ENCODE peak calls at places on chromosomes 7 and 10, in eight cellular contexts. One of them, this sample, is unnamed.

GRCh38 chr10:131996508-131997365 is 15.0 kb upstream of the BNIP3 start:
- DNase-seq in GM12865: no peak
- DNase-seq in astrocyte: no peak
- DNase-seq in PC-9: no peak
- DNase-seq in colonic mucosa: no peak
- DNase-seq in stomach: no peak
- DNase-seq in cardiac muscle cell: no peak
- DNase-seq in psoas muscle: peak; percentile 72
- DNase-seq in this sample: no peak

GRCh38 chr10:23826399-23826798 is 382.5 kb upstream of the KIAA1217 start:
- DNase-seq in GM12865: peak; percentile 13
- DNase-seq in astrocyte: no peak
- DNase-seq in PC-9: no peak
- DNase-seq in colonic mucosa: no peak
- DNase-seq in stomach: no peak
- DNase-seq in cardiac muscle cell: peak; percentile 7
- DNase-seq in psoas muscle: no peak
- DNase-seq in this sample: peak; percentile 14

GRCh38 chr10:89466599-89467035 is 52.2 kb downstream of the IFIT5 start:
- DNase-seq in GM12865: peak; percentile 35
- DNase-seq in astrocyte: peak; percentile 46
- DNase-seq in PC-9: peak; percentile 91
- DNase-seq in colonic mucosa: no peak
- DNase-seq in stomach: no peak
- DNase-seq in cardiac muscle cell: peak; percentile 66
- DNase-seq in psoas muscle: no peak
- DNase-seq in this sample: peak; percentile 64

GRCh38 chr10:79488870-79489269 is 23.5 kb upstream of the EIF5AL1 start:
- DNase-seq in GM12865: peak; percentile 21
- DNase-seq in astrocyte: no peak
- DNase-seq in PC-9: no peak
- DNase-seq in colonic mucosa: no peak
- DNase-seq in stomach: no peak
- DNase-seq in cardiac muscle cell: no peak
- DNase-seq in psoas muscle: no peak
- DNase-seq in this sample: no peak

GRCh38 chr10:110793128-110793812 is 78.5 kb upstream of the PDCD4 start:
- DNase-seq in GM12865: no peak
- DNase-seq in astrocyte: no peak
- DNase-seq in PC-9: no peak
- DNase-seq in colonic mucosa: no peak
- DNase-seq in stomach: no peak
- DNase-seq in cardiac muscle cell: no peak
- DNase-seq in psoas muscle: no peak
- DNase-seq in this sample: no peak

GRCh38 chr10:101507241-101507640 is 80.8 kb downstream of the POLL start:
- DNase-seq in GM12865: no peak
- DNase-seq in astrocyte: no peak
- DNase-seq in PC-9: no peak
- DNase-seq in colonic mucosa: no peak
- DNase-seq in stomach: no peak
- DNase-seq in cardiac muscle cell: no peak
- DNase-seq in psoas muscle: no peak
- DNase-seq in this sample: no peak

GRCh38 chr10:75662715-75663114 is 231.3 kb downstream of the LRMDA start:
- DNase-seq in GM12865: no peak
- DNase-seq in astrocyte: peak; percentile 96
- DNase-seq in PC-9: no peak
- DNase-seq in colonic mucosa: peak; percentile 35
- DNase-seq in stomach: no peak
- DNase-seq in cardiac muscle cell: peak; percentile 80
- DNase-seq in psoas muscle: peak; percentile 40
- DNase-seq in this sample: peak; percentile 53

GRCh38 chr7:123675092-123675473 is 19.4 kb downstream of the LMOD2 start:
- DNase-seq in GM12865: no peak
- DNase-seq in astrocyte: peak; percentile 61
- DNase-seq in PC-9: no peak
- DNase-seq in colonic mucosa: no peak
- DNase-seq in stomach: no peak
- DNase-seq in cardiac muscle cell: peak; percentile 64
- DNase-seq in psoas muscle: no peak
- DNase-seq in this sample: peak; percentile 69

GRCh38 chr7:157875230-157876179 is 538.7 kb downstream of the DNAJB6 start:
- DNase-seq in GM12865: no peak
- DNase-seq in astrocyte: no peak
- DNase-seq in PC-9: no peak
- DNase-seq in colonic mucosa: no peak
- DNase-seq in stomach: peak; percentile 57
- DNase-seq in cardiac muscle cell: no peak
- DNase-seq in psoas muscle: peak; percentile 28
- DNase-seq in this sample: no peak

GRCh38 chr10:132223156-132223590 is 36.4 kb downstream of the DPYSL4 start:
- DNase-seq in GM12865: peak; percentile 76
- DNase-seq in astrocyte: peak; percentile 46
- DNase-seq in PC-9: peak; percentile 58
- DNase-seq in colonic mucosa: peak; percentile 80
- DNase-seq in stomach: peak; percentile 75
- DNase-seq in cardiac muscle cell: peak; percentile 87
- DNase-seq in psoas muscle: peak; percentile 81
- DNase-seq in this sample: peak; percentile 82

GRCh38 chr10:132986076-132986475 is 43.7 kb upstream of the CFAP46 start:
- DNase-seq in GM12865: no peak
- DNase-seq in astrocyte: no peak
- DNase-seq in PC-9: no peak
- DNase-seq in colonic mucosa: no peak
- DNase-seq in stomach: no peak
- DNase-seq in cardiac muscle cell: no peak
- DNase-seq in psoas muscle: no peak
- DNase-seq in this sample: no peak

GRCh38 chr10:23505797-23506465 is 67.1 kb downstream of the OTUD1 start:
- DNase-seq in GM12865: no peak
- DNase-seq in astrocyte: no peak
- DNase-seq in PC-9: no peak
- DNase-seq in colonic mucosa: no peak
- DNase-seq in stomach: no peak
- DNase-seq in cardiac muscle cell: no peak
- DNase-seq in psoas muscle: no peak
- DNase-seq in this sample: no peak

GRCh38 chr10:106402455-106402854 is 762.1 kb downstream of the SORCS1 start:
- DNase-seq in GM12865: no peak
- DNase-seq in astrocyte: no peak
- DNase-seq in PC-9: no peak
- DNase-seq in colonic mucosa: no peak
- DNase-seq in stomach: no peak
- DNase-seq in cardiac muscle cell: no peak
- DNase-seq in psoas muscle: no peak
- DNase-seq in this sample: no peak

DNA sequence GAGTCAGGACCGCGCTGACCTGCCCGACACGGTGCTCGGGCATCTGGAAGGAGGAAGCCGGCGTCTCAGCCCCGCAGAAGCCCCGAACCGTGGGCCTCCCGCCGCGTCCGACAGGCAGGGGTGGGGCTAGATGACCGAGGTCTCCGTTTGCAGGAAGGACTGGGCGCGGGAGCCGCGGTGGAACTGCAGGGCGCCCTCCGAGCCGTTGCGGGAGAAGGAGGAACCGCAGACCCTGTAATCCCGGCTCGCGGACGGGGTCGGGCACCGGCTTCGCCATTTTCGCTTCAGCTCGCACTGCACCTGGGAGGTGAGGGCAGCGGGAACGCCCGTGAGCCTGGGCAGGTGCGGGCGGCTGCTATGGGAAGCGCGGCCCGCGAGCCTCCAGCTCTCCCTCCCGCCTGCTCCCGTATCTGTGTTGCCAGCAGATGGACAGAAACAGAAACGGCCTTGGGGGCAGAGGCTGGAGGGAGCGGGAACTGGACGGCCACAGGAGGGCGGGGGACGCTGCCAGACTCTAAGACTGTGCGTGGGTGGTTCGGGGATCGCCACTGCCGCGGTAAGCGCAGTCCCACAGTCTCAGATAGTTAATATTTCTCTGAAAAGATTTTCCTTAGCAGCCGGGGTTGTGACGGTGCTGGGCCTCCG is 114.1 kb downstream of the VIPR2 start:
- DNase-seq in GM12865: no peak
- DNase-seq in astrocyte: no peak
- DNase-seq in PC-9: no peak
- DNase-seq in colonic mucosa: peak; percentile 56
- DNase-seq in stomach: peak; percentile 64
- DNase-seq in cardiac muscle cell: peak; percentile 34
- DNase-seq in psoas muscle: peak; percentile 60
- DNase-seq in this sample: peak; percentile 15
- TF ChIP-seq CTCF in GM12865: no peak
- TF ChIP-seq CTCF in astrocyte: no peak
- TF ChIP-seq CTCF in PC-9: no peak
- TF ChIP-seq CTCF in colonic mucosa: no peak
- TF ChIP-seq CTCF in stomach: peak; percentile 11
- TF ChIP-seq CTCF in cardiac muscle cell: peak; percentile 27
- TF ChIP-seq CTCF in psoas muscle: peak; percentile 46
- TF ChIP-seq CTCF in this sample: peak; percentile 12

GRCh38 chr7:34438436-34438835 is 219.6 kb upstream of the NPSR1 start:
- DNase-seq in GM12865: no peak
- DNase-seq in astrocyte: no peak
- DNase-seq in PC-9: no peak
- DNase-seq in colonic mucosa: no peak
- DNase-seq in stomach: no peak
- DNase-seq in cardiac muscle cell: no peak
- DNase-seq in psoas muscle: no peak
- DNase-seq in this sample: no peak
- H3K4me3 ChIP-seq in GM12865: no peak overlapping the region
- H3K4me3 ChIP-seq in astrocyte: no peak overlapping the region
- H3K4me3 ChIP-seq in PC-9: no peak overlapping the region
- H3K4me3 ChIP-seq in colonic mucosa: no peak overlapping the region
- H3K4me3 ChIP-seq in stomach: no peak overlapping the region
- H3K4me3 ChIP-seq in cardiac muscle cell: no peak overlapping the region
- H3K4me3 ChIP-seq in psoas muscle: no peak overlapping the region
- H3K4me3 ChIP-seq in this sample: no peak overlapping the region

GRCh38 chr10:129935102-129935860 is 28.8 kb downstream of the EBF3 start:
- DNase-seq in GM12865: no peak
- DNase-seq in astrocyte: no peak
- DNase-seq in PC-9: no peak
- DNase-seq in colonic mucosa: no peak
- DNase-seq in stomach: no peak
- DNase-seq in cardiac muscle cell: no peak
- DNase-seq in psoas muscle: no peak
- DNase-seq in this sample: no peak
- TF ChIP-seq CTCF in GM12865: no peak
- TF ChIP-seq CTCF in astrocyte: no peak
- TF ChIP-seq CTCF in PC-9: no peak
- TF ChIP-seq CTCF in colonic mucosa: no peak
- TF ChIP-seq CTCF in stomach: no peak
- TF ChIP-seq CTCF in cardiac muscle cell: no peak
- TF ChIP-seq CTCF in psoas muscle: no peak
- TF ChIP-seq CTCF in this sample: no peak

GRCh38 chr7:142796001-142796500 is 25.3 kb downstream of the PRSS2 start:
- DNase-seq in GM12865: no peak
- DNase-seq in astrocyte: no peak
- DNase-seq in PC-9: peak; percentile 43
- DNase-seq in colonic mucosa: no peak
- DNase-seq in stomach: no peak
- DNase-seq in cardiac muscle cell: no peak
- DNase-seq in psoas muscle: no peak
- DNase-seq in this sample: no peak
- H3K4me3 ChIP-seq in GM12865: peak overlapping the region; percentile 69
- H3K4me3 ChIP-seq in astrocyte: peak overlapping the region; percentile 74
- H3K4me3 ChIP-seq in PC-9: peak overlapping the region; percentile 93
- H3K4me3 ChIP-seq in colonic mucosa: peak overlapping the region; percentile 34
- H3K4me3 ChIP-seq in stomach: peak overlapping the region; percentile 50
- H3K4me3 ChIP-seq in cardiac muscle cell: no peak overlapping the region
- H3K4me3 ChIP-seq in psoas muscle: no peak overlapping the region
- H3K4me3 ChIP-seq in this sample: no peak overlapping the region

This sample was measured in fibroblast of pulmonary artery.